ENCODE peak calls at places on chromosome 2, in nine cellular contexts. E, M, P, Y, Z, I, U, S and Q are unnamed samples.

GRCh38 chr2:32479224-32479623 is 122.4 kb downstream of the BIRC6 start:
- DNase-seq in I (no peak), P (no peak), U (no peak), Z (peak), E (no peak), S (no peak), Y (no peak), M (no peak), Q (peak)

GRCh38 chr2:13558368-13558767 is 841.6 kb downstream of the TRIB2 start:
- DNase-seq in I (no peak), Z (peak), M (no peak), P (no peak), E (no peak), S (no peak), Y (no peak), U (no peak), Q (no peak)

GRCh38 chr2:112811841-112812306 is 24.7 kb downstream of the IL1B start:
- DNase-seq in Z (peak), P (no peak), U (peak), Y (no peak), M (peak), I (no peak), E (no peak), S (no peak), Q (peak)

GRCh38 chr2:215793747-215794595 is 219.4 kb downstream of the MREG start:
- DNase-seq in E (no peak), U (peak), M (peak), Z (peak), S (no peak), Y (no peak), I (no peak), P (peak), Q (peak)

GRCh38 chr2:215707608-215708007 is 271.7 kb upstream of the FN1 start:
- DNase-seq in U (no peak), Z (no peak), E (no peak), M (no peak), Y (no peak), P (no peak), S (no peak), I (no peak), Q (no peak)

GRCh38 chr2:134692461-134692860 is 26.3 kb downstream of the TMEM163 start:
- DNase-seq in Z (no peak), Y (no peak), P (no peak), I (no peak), E (no peak), M (no peak), S (no peak), U (no peak), Q (no peak)

GRCh38 chr2:30690126-30690561 is 117.1 kb downstream of the CAPN13 start:
- DNase-seq in M (no peak), S (no peak), U (no peak), I (no peak), Z (no peak), Y (no peak), E (no peak), P (no peak), Q (no peak)

GRCh38 chr2:239876948-239877289 is 148.2 kb downstream of the NDUFA10 start:
- DNase-seq in P (no peak), M (no peak), U (no peak), S (no peak), Y (no peak), I (no peak), Z (no peak), E (no peak), Q (no peak)

GRCh38 chr2:6845312-6845711 is 20.4 kb downstream of the CMPK2 start:
- DNase-seq in E (no peak), I (no peak), U (no peak), S (no peak), Y (no peak), Z (peak), P (no peak), M (no peak), Q (no peak)

GRCh38 chr2:6846540-6846939 is 19.2 kb downstream of the CMPK2 start:
- DNase-seq in M (no peak), I (no peak), Z (no peak), Y (no peak), E (no peak), S (no peak), U (no peak), P (no peak), Q (no peak)

GRCh38 chr2:6846967-6847695 is 18.6 kb downstream of the CMPK2 start:
- DNase-seq in U (no peak), M (no peak), Y (no peak), S (no peak), E (no peak), Z (no peak), P (no peak), I (no peak), Q (no peak)

GRCh38 chr2:6841537-6842287 is 24.0 kb downstream of the CMPK2 start:
- DNase-seq in M (no peak), P (no peak), Y (no peak), U (no peak), I (no peak), Z (no peak), S (no peak), E (no peak), Q (no peak)

DNA sequence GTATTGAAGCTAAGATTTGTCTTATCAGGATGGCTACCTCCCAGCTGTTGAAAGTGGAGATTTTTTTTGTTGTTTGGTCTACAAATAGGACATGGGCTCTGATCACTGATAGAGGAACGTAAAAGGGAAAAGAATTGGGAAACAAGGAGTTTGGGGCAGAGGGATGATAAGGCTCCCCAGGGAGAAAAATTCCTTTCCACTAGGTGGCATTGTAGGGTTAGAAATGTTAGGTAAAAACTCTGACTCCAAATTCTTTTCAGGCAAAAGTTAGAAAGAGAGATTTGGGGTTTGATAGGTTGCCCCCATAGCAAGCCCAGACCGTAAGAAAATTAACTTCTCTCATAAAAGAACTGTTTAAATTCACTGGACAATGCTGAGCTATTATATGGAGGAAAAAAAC is 19.8 kb downstream of the CMPK2 start:
- DNase-seq in I (no peak), Y (no peak), Z (no peak), P (no peak), S (no peak), E (no peak), U (no peak), M (no peak), Q (no peak)
- TF ChIP-seq CTCF in I (no peak), Y (peak), Z (no peak), P (no peak), S (no peak), E (no peak), U (peak), M (no peak), Q (no peak)

DNA sequence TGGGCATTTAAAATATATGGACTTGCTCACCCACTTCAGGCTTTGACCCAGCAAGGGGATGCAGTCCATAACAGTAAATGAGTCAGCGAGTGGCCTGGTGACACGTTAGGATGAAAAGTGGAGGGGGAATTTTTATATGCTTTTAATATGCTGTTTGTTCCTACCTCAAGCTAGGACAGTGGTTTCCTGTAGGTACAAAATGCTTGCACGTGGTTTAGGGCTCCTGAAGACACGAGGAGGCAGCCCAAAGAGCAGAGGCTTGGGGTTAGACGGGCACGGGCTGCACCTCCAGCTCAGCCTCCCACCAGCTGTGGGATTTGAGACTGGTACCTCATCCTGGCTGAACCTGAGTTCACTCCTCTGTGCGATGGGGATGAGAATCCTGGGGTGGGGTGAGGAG is 306.2 kb upstream of the CXCR4 start:
- DNase-seq in E (no peak), P (no peak), U (no peak), S (no peak), Y (no peak), I (no peak), M (no peak), Z (no peak), Q (no peak)
- H3K4me3 ChIP-seq in E (no peak), P (no peak), U (no peak), S (no peak), Y (no peak), I (peak), M (no peak), Z (no peak), Q (no peak)

GRCh38 chr2:233772583-233772982 is 5.5 kb upstream of the MROH2A start:
- DNase-seq in P (no peak), I (no peak), U (no peak), E (no peak), Z (no peak), S (no peak), M (no peak), Y (peak), Q (no peak)
- TF ChIP-seq CTCF in P (no peak), I (no peak), U (no peak), E (no peak), Z (no peak), S (no peak), M (no peak), Y (peak), Q (no peak)

DNA sequence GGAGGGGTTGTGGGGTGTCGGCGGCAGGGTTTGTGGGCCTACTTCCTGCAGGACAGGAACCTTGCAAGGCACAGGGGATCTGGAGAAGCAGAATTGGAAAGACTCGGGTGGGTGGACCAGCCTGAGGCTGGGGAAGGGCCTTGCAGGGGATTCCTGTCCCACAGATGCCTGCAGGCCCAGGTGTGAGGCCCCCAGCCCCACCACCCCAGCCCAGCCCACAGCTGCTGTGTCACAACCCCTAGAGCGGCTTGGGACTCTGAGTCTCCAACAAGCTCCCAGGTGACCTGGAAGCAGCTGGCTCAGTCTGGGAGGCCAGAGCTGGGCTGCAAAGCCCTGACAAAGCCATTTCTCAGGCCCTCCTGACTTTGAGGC is 93.1 kb downstream of the ZFP36L2 start:
- DNase-seq in M (no peak), Z (no peak), S (no peak), P (no peak), U (no peak), I (no peak), Y (peak), E (no peak), Q (no peak)
- H3K4me3 ChIP-seq in M (no peak), Z (no peak), S (no peak), P (no peak), U (no peak), I (peak), Y (no peak), E (no peak), Q (no peak)

GRCh38 chr2:45168731-45169338 is 159.6 kb upstream of the SIX2 start:
- DNase-seq in Z (no peak), U (no peak), I (no peak), E (peak), P (no peak), M (no peak), Y (peak), S (no peak), Q (no peak)

GRCh38 chr2:45167885-45168284 is 158.6 kb upstream of the SIX2 start:
- DNase-seq in I (no peak), U (no peak), E (no peak), S (no peak), Y (no peak), P (no peak), Z (no peak), M (no peak), Q (no peak)

GRCh38 chr2:45169339-45170190 is 160.3 kb upstream of the SIX2 start:
- DNase-seq in Y (peak), I (no peak), M (no peak), U (no peak), Z (no peak), E (peak), S (no peak), P (no peak), Q (no peak)

GRCh38 chr2:45170976-45171514 is 161.8 kb upstream of the SIX2 start:
- DNase-seq in M (no peak), P (no peak), E (no peak), I (no peak), Z (peak), U (no peak), Y (no peak), S (no peak), Q (no peak)

DNA sequence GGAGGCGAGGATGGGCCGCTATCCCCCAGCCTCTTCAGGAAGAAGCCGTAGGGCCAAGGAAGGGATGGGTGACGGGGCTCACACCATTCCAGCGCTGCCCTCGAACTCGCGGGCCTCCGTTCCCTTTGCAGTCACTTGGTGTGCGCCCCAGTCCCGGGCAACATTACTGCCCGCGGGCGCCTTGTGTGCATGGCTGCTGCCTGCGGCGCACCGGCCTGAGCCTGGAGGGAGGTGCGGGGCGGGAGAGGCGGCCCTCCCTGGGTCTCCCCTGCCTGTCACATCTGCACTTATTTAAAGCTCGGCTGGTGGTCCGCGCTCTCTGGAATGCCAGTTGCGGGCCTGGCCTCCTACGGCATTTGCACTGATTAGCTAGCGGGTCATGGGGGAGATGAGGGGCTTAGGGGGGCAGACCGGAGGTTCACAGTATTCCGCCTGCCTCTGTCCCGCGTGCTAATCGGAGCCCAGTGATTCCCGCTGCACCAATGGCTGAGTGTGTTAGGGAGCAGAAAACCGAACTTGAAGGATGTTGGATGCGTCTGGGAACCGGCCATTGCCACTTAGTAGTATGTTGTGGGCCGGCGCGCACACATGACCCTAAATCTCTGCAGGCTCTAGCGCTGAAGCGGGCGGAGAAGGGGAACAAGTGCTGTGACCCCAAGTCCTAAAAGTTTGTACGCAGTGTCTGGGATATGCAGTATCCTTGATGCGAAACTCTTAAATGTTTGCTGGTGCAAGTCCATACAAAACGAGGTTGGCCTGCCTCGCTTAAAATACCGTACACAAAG is 161.1 kb upstream of the SIX2 start:
- DNase-seq in Z (no peak), P (no peak), E (no peak), S (no peak), I (no peak), U (no peak), Y (no peak), M (no peak), Q (no peak)
- TF ChIP-seq CTCF in Z (no peak), P (no peak), E (no peak), S (no peak), I (no peak), U (no peak), Y (no peak), M (no peak), Q (no peak)

GRCh38 chr2:190407246-190407661 is 901 bp upstream of the MFSD6 start:
- DNase-seq in Y (no peak), S (no peak), I (no peak), E (no peak), Z (no peak), U (peak), P (no peak), M (no peak), Q (no peak)
- H3K4me3 ChIP-seq in Y (peak), S (peak), I (peak), E (peak), Z (no peak), U (peak), P (peak), M (peak), Q (no peak)